ENCODE peak calls at places on chromosome 19, in ten cellular contexts. One of them, this sample, is unnamed.

GRCh38 chr19:17385878-17386611 is 8.0 kb downstream of the CCDC194 start:
- DNase-seq in fibroblast of the conjunctiva: no peak
- DNase-seq in stimulated activated CD8-positive, alpha-beta memory T cell treated with anti-CD3 and anti-CD28 coated beads, Interleukin-7, amount 100 ng/mL, for 4 hours: peak; percentile 45
- DNase-seq in activated gamma-delta T cell treated with anti-CD3 and anti-CD28 coated beads, Interleukin-2, amount 50 U/mL, for 16 hours: peak; percentile 38
- DNase-seq in HTR-8/SVneo: peak; percentile 66
- DNase-seq in activated CD4-positive, alpha-beta T cell treated with anti-CD3 and anti-CD28 coated beads for 48 hours: peak; percentile 80
- DNase-seq in putamen: no peak
- DNase-seq in SW480: no peak
- DNase-seq in astrocyte of the cerebellum: no peak
- DNase-seq in fibroblast of pulmonary artery: peak; percentile 69
- DNase-seq in this sample: peak; percentile 56

GRCh38 chr19:4722671-4723464 is 774 bp downstream of the DPP9 start:
- DNase-seq in stimulated activated CD8-positive, alpha-beta memory T cell treated with anti-CD3 and anti-CD28 coated beads, Interleukin-7, amount 100 ng/mL, for 4 hours: no peak
- DNase-seq in HTR-8/SVneo: no peak
- DNase-seq in SW480: no peak
- DNase-seq in activated gamma-delta T cell treated with anti-CD3 and anti-CD28 coated beads, Interleukin-2, amount 50 U/mL, for 16 hours: no peak
- DNase-seq in astrocyte of the cerebellum: no peak
- DNase-seq in fibroblast of pulmonary artery: peak; percentile 83
- DNase-seq in activated CD4-positive, alpha-beta T cell treated with anti-CD3 and anti-CD28 coated beads for 48 hours: peak; percentile 28
- DNase-seq in putamen: no peak
- DNase-seq in fibroblast of the conjunctiva: peak; percentile 46
- DNase-seq in this sample: peak; percentile 39

GRCh38 chr19:19966862-19967261 is 66.1 kb downstream of the ZNF93 start:
- DNase-seq in HTR-8/SVneo: no peak
- DNase-seq in fibroblast of the conjunctiva: no peak
- DNase-seq in putamen: no peak
- DNase-seq in astrocyte of the cerebellum: no peak
- DNase-seq in activated CD4-positive, alpha-beta T cell treated with anti-CD3 and anti-CD28 coated beads for 48 hours: no peak
- DNase-seq in stimulated activated CD8-positive, alpha-beta memory T cell treated with anti-CD3 and anti-CD28 coated beads, Interleukin-7, amount 100 ng/mL, for 4 hours: no peak
- DNase-seq in activated gamma-delta T cell treated with anti-CD3 and anti-CD28 coated beads, Interleukin-2, amount 50 U/mL, for 16 hours: no peak
- DNase-seq in SW480: no peak
- DNase-seq in fibroblast of pulmonary artery: no peak
- DNase-seq in this sample: no peak

GRCh38 chr19:45293682-45294081 is 29.0 kb downstream of the CKM start:
- DNase-seq in astrocyte of the cerebellum: no peak
- DNase-seq in activated gamma-delta T cell treated with anti-CD3 and anti-CD28 coated beads, Interleukin-2, amount 50 U/mL, for 16 hours: no peak
- DNase-seq in fibroblast of the conjunctiva: no peak
- DNase-seq in putamen: peak; percentile 78
- DNase-seq in HTR-8/SVneo: no peak
- DNase-seq in activated CD4-positive, alpha-beta T cell treated with anti-CD3 and anti-CD28 coated beads for 48 hours: peak; percentile 60
- DNase-seq in stimulated activated CD8-positive, alpha-beta memory T cell treated with anti-CD3 and anti-CD28 coated beads, Interleukin-7, amount 100 ng/mL, for 4 hours: no peak
- DNase-seq in fibroblast of pulmonary artery: no peak
- DNase-seq in SW480: no peak
- DNase-seq in this sample: no peak

GRCh38 chr19:5150902-5151741 is 182.2 kb downstream of the KDM4B start:
- DNase-seq in activated gamma-delta T cell treated with anti-CD3 and anti-CD28 coated beads, Interleukin-2, amount 50 U/mL, for 16 hours: no peak
- DNase-seq in activated CD4-positive, alpha-beta T cell treated with anti-CD3 and anti-CD28 coated beads for 48 hours: no peak
- DNase-seq in astrocyte of the cerebellum: no peak
- DNase-seq in fibroblast of the conjunctiva: no peak
- DNase-seq in putamen: no peak
- DNase-seq in HTR-8/SVneo: no peak
- DNase-seq in SW480: no peak
- DNase-seq in stimulated activated CD8-positive, alpha-beta memory T cell treated with anti-CD3 and anti-CD28 coated beads, Interleukin-7, amount 100 ng/mL, for 4 hours: no peak
- DNase-seq in fibroblast of pulmonary artery: no peak
- DNase-seq in this sample: no peak

GRCh38 chr19:8576273-8576993 is 809 bp downstream of the MYO1F start:
- DNase-seq in putamen: no peak
- DNase-seq in fibroblast of pulmonary artery: no peak
- DNase-seq in fibroblast of the conjunctiva: no peak
- DNase-seq in HTR-8/SVneo: no peak
- DNase-seq in activated gamma-delta T cell treated with anti-CD3 and anti-CD28 coated beads, Interleukin-2, amount 50 U/mL, for 16 hours: no peak
- DNase-seq in stimulated activated CD8-positive, alpha-beta memory T cell treated with anti-CD3 and anti-CD28 coated beads, Interleukin-7, amount 100 ng/mL, for 4 hours: no peak
- DNase-seq in SW480: no peak
- DNase-seq in activated CD4-positive, alpha-beta T cell treated with anti-CD3 and anti-CD28 coated beads for 48 hours: peak; percentile 24
- DNase-seq in astrocyte of the cerebellum: no peak
- DNase-seq in this sample: no peak

GRCh38 chr19:35955881-35956634 is 19.9 kb downstream of the LRFN3 start:
- DNase-seq in putamen: no peak
- DNase-seq in activated gamma-delta T cell treated with anti-CD3 and anti-CD28 coated beads, Interleukin-2, amount 50 U/mL, for 16 hours: no peak
- DNase-seq in stimulated activated CD8-positive, alpha-beta memory T cell treated with anti-CD3 and anti-CD28 coated beads, Interleukin-7, amount 100 ng/mL, for 4 hours: no peak
- DNase-seq in SW480: no peak
- DNase-seq in fibroblast of pulmonary artery: no peak
- DNase-seq in fibroblast of the conjunctiva: no peak
- DNase-seq in astrocyte of the cerebellum: no peak
- DNase-seq in HTR-8/SVneo: no peak
- DNase-seq in activated CD4-positive, alpha-beta T cell treated with anti-CD3 and anti-CD28 coated beads for 48 hours: no peak
- DNase-seq in this sample: no peak

GRCh38 chr19:39645800-39646411 is 9.8 kb upstream of the LGALS16 start:
- DNase-seq in astrocyte of the cerebellum: peak; percentile 8
- DNase-seq in activated CD4-positive, alpha-beta T cell treated with anti-CD3 and anti-CD28 coated beads for 48 hours: peak; percentile 28
- DNase-seq in SW480: no peak
- DNase-seq in fibroblast of pulmonary artery: peak; percentile 43
- DNase-seq in stimulated activated CD8-positive, alpha-beta memory T cell treated with anti-CD3 and anti-CD28 coated beads, Interleukin-7, amount 100 ng/mL, for 4 hours: no peak
- DNase-seq in putamen: no peak
- DNase-seq in activated gamma-delta T cell treated with anti-CD3 and anti-CD28 coated beads, Interleukin-2, amount 50 U/mL, for 16 hours: no peak
- DNase-seq in HTR-8/SVneo: peak; percentile 4
- DNase-seq in fibroblast of the conjunctiva: no peak
- DNase-seq in this sample: no peak

GRCh38 chr19:16001481-16002312 is 52.9 kb downstream of the OR10H4 start:
- DNase-seq in SW480: no peak
- DNase-seq in HTR-8/SVneo: peak; percentile 21
- DNase-seq in stimulated activated CD8-positive, alpha-beta memory T cell treated with anti-CD3 and anti-CD28 coated beads, Interleukin-7, amount 100 ng/mL, for 4 hours: no peak
- DNase-seq in fibroblast of pulmonary artery: peak; percentile 77
- DNase-seq in putamen: no peak
- DNase-seq in fibroblast of the conjunctiva: peak; percentile 64
- DNase-seq in astrocyte of the cerebellum: no peak
- DNase-seq in activated gamma-delta T cell treated with anti-CD3 and anti-CD28 coated beads, Interleukin-2, amount 50 U/mL, for 16 hours: peak; percentile 8
- DNase-seq in activated CD4-positive, alpha-beta T cell treated with anti-CD3 and anti-CD28 coated beads for 48 hours: peak; percentile 63
- DNase-seq in this sample: peak; percentile 1

GRCh38 chr19:41936416-41936850 is 8.2 kb upstream of the ERFL start:
- DNase-seq in putamen: no peak
- DNase-seq in fibroblast of the conjunctiva: no peak
- DNase-seq in HTR-8/SVneo: no peak
- DNase-seq in stimulated activated CD8-positive, alpha-beta memory T cell treated with anti-CD3 and anti-CD28 coated beads, Interleukin-7, amount 100 ng/mL, for 4 hours: peak; percentile 55
- DNase-seq in fibroblast of pulmonary artery: no peak
- DNase-seq in activated gamma-delta T cell treated with anti-CD3 and anti-CD28 coated beads, Interleukin-2, amount 50 U/mL, for 16 hours: peak; percentile 38
- DNase-seq in activated CD4-positive, alpha-beta T cell treated with anti-CD3 and anti-CD28 coated beads for 48 hours: peak; percentile 46
- DNase-seq in SW480: peak; percentile 50
- DNase-seq in astrocyte of the cerebellum: no peak
- DNase-seq in this sample: no peak

GRCh38 chr19:1265611-1266115 is 3.5 kb upstream of the CIRBP start:
- DNase-seq in activated CD4-positive, alpha-beta T cell treated with anti-CD3 and anti-CD28 coated beads for 48 hours: peak; percentile 58
- DNase-seq in putamen: no peak
- DNase-seq in activated gamma-delta T cell treated with anti-CD3 and anti-CD28 coated beads, Interleukin-2, amount 50 U/mL, for 16 hours: no peak
- DNase-seq in fibroblast of the conjunctiva: no peak
- DNase-seq in stimulated activated CD8-positive, alpha-beta memory T cell treated with anti-CD3 and anti-CD28 coated beads, Interleukin-7, amount 100 ng/mL, for 4 hours: peak; percentile 56
- DNase-seq in HTR-8/SVneo: no peak
- DNase-seq in fibroblast of pulmonary artery: peak; percentile 66
- DNase-seq in astrocyte of the cerebellum: no peak
- DNase-seq in SW480: peak; percentile 75
- DNase-seq in this sample: no peak

GRCh38 chr19:45215391-45216191 is 29.6 kb downstream of the EXOC3L2 start:
- DNase-seq in fibroblast of pulmonary artery: no peak
- DNase-seq in SW480: peak; percentile 43
- DNase-seq in stimulated activated CD8-positive, alpha-beta memory T cell treated with anti-CD3 and anti-CD28 coated beads, Interleukin-7, amount 100 ng/mL, for 4 hours: no peak
- DNase-seq in astrocyte of the cerebellum: no peak
- DNase-seq in activated gamma-delta T cell treated with anti-CD3 and anti-CD28 coated beads, Interleukin-2, amount 50 U/mL, for 16 hours: no peak
- DNase-seq in fibroblast of the conjunctiva: no peak
- DNase-seq in activated CD4-positive, alpha-beta T cell treated with anti-CD3 and anti-CD28 coated beads for 48 hours: no peak
- DNase-seq in putamen: no peak
- DNase-seq in HTR-8/SVneo: no peak
- DNase-seq in this sample: no peak

GRCh38 chr19:47376589-47377144 is 27.6 kb downstream of the DHX34 start:
- DNase-seq in SW480: no peak
- DNase-seq in astrocyte of the cerebellum: no peak
- DNase-seq in activated CD4-positive, alpha-beta T cell treated with anti-CD3 and anti-CD28 coated beads for 48 hours: no peak
- DNase-seq in fibroblast of pulmonary artery: no peak
- DNase-seq in stimulated activated CD8-positive, alpha-beta memory T cell treated with anti-CD3 and anti-CD28 coated beads, Interleukin-7, amount 100 ng/mL, for 4 hours: no peak
- DNase-seq in putamen: no peak
- DNase-seq in activated gamma-delta T cell treated with anti-CD3 and anti-CD28 coated beads, Interleukin-2, amount 50 U/mL, for 16 hours: no peak
- DNase-seq in HTR-8/SVneo: no peak
- DNase-seq in fibroblast of the conjunctiva: no peak
- DNase-seq in this sample: no peak

GRCh38 chr19:18023596-18024212 is 15.7 kb downstream of the ARRDC2 start:
- DNase-seq in putamen: no peak
- DNase-seq in fibroblast of pulmonary artery: peak; percentile 84
- DNase-seq in HTR-8/SVneo: no peak
- DNase-seq in activated gamma-delta T cell treated with anti-CD3 and anti-CD28 coated beads, Interleukin-2, amount 50 U/mL, for 16 hours: no peak
- DNase-seq in fibroblast of the conjunctiva: no peak
- DNase-seq in activated CD4-positive, alpha-beta T cell treated with anti-CD3 and anti-CD28 coated beads for 48 hours: peak; percentile 55
- DNase-seq in stimulated activated CD8-positive, alpha-beta memory T cell treated with anti-CD3 and anti-CD28 coated beads, Interleukin-7, amount 100 ng/mL, for 4 hours: peak; percentile 46
- DNase-seq in astrocyte of the cerebellum: no peak
- DNase-seq in SW480: no peak
- DNase-seq in this sample: peak; percentile 91

GRCh38 chr19:39093761-39094160 is 9.6 kb downstream of the ACP7 start:
- DNase-seq in activated CD4-positive, alpha-beta T cell treated with anti-CD3 and anti-CD28 coated beads for 48 hours: no peak
- DNase-seq in fibroblast of the conjunctiva: no peak
- DNase-seq in activated gamma-delta T cell treated with anti-CD3 and anti-CD28 coated beads, Interleukin-2, amount 50 U/mL, for 16 hours: no peak
- DNase-seq in SW480: no peak
- DNase-seq in astrocyte of the cerebellum: no peak
- DNase-seq in putamen: no peak
- DNase-seq in fibroblast of pulmonary artery: peak; percentile 90
- DNase-seq in stimulated activated CD8-positive, alpha-beta memory T cell treated with anti-CD3 and anti-CD28 coated beads, Interleukin-7, amount 100 ng/mL, for 4 hours: no peak
- DNase-seq in HTR-8/SVneo: no peak
- DNase-seq in this sample: no peak

GRCh38 chr19:39349326-39349725 is 7.1 kb downstream of the SAMD4B start:
- DNase-seq in fibroblast of the conjunctiva: no peak
- DNase-seq in fibroblast of pulmonary artery: no peak
- DNase-seq in SW480: no peak
- DNase-seq in stimulated activated CD8-positive, alpha-beta memory T cell treated with anti-CD3 and anti-CD28 coated beads, Interleukin-7, amount 100 ng/mL, for 4 hours: no peak
- DNase-seq in activated CD4-positive, alpha-beta T cell treated with anti-CD3 and anti-CD28 coated beads for 48 hours: no peak
- DNase-seq in activated gamma-delta T cell treated with anti-CD3 and anti-CD28 coated beads, Interleukin-2, amount 50 U/mL, for 16 hours: no peak
- DNase-seq in putamen: no peak
- DNase-seq in astrocyte of the cerebellum: no peak
- DNase-seq in HTR-8/SVneo: no peak
- DNase-seq in this sample: no peak

GRCh38 chr19:2969104-2969504 is 8.3 kb upstream of the TLE6 start:
- DNase-seq in fibroblast of pulmonary artery: peak; percentile 80
- DNase-seq in SW480: no peak
- DNase-seq in activated CD4-positive, alpha-beta T cell treated with anti-CD3 and anti-CD28 coated beads for 48 hours: no peak
- DNase-seq in HTR-8/SVneo: no peak
- DNase-seq in activated gamma-delta T cell treated with anti-CD3 and anti-CD28 coated beads, Interleukin-2, amount 50 U/mL, for 16 hours: no peak
- DNase-seq in stimulated activated CD8-positive, alpha-beta memory T cell treated with anti-CD3 and anti-CD28 coated beads, Interleukin-7, amount 100 ng/mL, for 4 hours: no peak
- DNase-seq in fibroblast of the conjunctiva: no peak
- DNase-seq in putamen: no peak
- DNase-seq in astrocyte of the cerebellum: no peak
- DNase-seq in this sample: no peak

GRCh38 chr19:43700368-43701015 is 15.4 kb upstream of the IRGC start:
- DNase-seq in activated CD4-positive, alpha-beta T cell treated with anti-CD3 and anti-CD28 coated beads for 48 hours: peak; percentile 45
- DNase-seq in stimulated activated CD8-positive, alpha-beta memory T cell treated with anti-CD3 and anti-CD28 coated beads, Interleukin-7, amount 100 ng/mL, for 4 hours: no peak
- DNase-seq in fibroblast of the conjunctiva: peak; percentile 77
- DNase-seq in astrocyte of the cerebellum: peak; percentile 66
- DNase-seq in HTR-8/SVneo: peak; percentile 36
- DNase-seq in fibroblast of pulmonary artery: peak; percentile 76
- DNase-seq in SW480: no peak
- DNase-seq in putamen: no peak
- DNase-seq in activated gamma-delta T cell treated with anti-CD3 and anti-CD28 coated beads, Interleukin-2, amount 50 U/mL, for 16 hours: no peak
- DNase-seq in this sample: no peak

GRCh38 chr19:30311911-30312310 is 60.3 kb upstream of the ZNF536 start:
- DNase-seq in activated gamma-delta T cell treated with anti-CD3 and anti-CD28 coated beads, Interleukin-2, amount 50 U/mL, for 16 hours: no peak
- DNase-seq in fibroblast of pulmonary artery: no peak
- DNase-seq in SW480: no peak
- DNase-seq in stimulated activated CD8-positive, alpha-beta memory T cell treated with anti-CD3 and anti-CD28 coated beads, Interleukin-7, amount 100 ng/mL, for 4 hours: no peak
- DNase-seq in fibroblast of the conjunctiva: no peak
- DNase-seq in putamen: no peak
- DNase-seq in astrocyte of the cerebellum: no peak
- DNase-seq in HTR-8/SVneo: no peak
- DNase-seq in activated CD4-positive, alpha-beta T cell treated with anti-CD3 and anti-CD28 coated beads for 48 hours: no peak
- DNase-seq in this sample: no peak

GRCh38 chr19:2569596-2570465 is 93.9 kb downstream of the GADD45B start:
- DNase-seq in fibroblast of pulmonary artery: no peak
- DNase-seq in astrocyte of the cerebellum: no peak
- DNase-seq in fibroblast of the conjunctiva: no peak
- DNase-seq in activated gamma-delta T cell treated with anti-CD3 and anti-CD28 coated beads, Interleukin-2, amount 50 U/mL, for 16 hours: no peak
- DNase-seq in HTR-8/SVneo: no peak
- DNase-seq in activated CD4-positive, alpha-beta T cell treated with anti-CD3 and anti-CD28 coated beads for 48 hours: no peak
- DNase-seq in stimulated activated CD8-positive, alpha-beta memory T cell treated with anti-CD3 and anti-CD28 coated beads, Interleukin-7, amount 100 ng/mL, for 4 hours: no peak
- DNase-seq in SW480: no peak
- DNase-seq in putamen: no peak
- DNase-seq in this sample: no peak

GRCh38 chr19:3053780-3054179 is 8.5 kb downstream of the TLE5 start:
- DNase-seq in putamen: no peak
- DNase-seq in HTR-8/SVneo: no peak
- DNase-seq in activated CD4-positive, alpha-beta T cell treated with anti-CD3 and anti-CD28 coated beads for 48 hours: no peak
- DNase-seq in stimulated activated CD8-positive, alpha-beta memory T cell treated with anti-CD3 and anti-CD28 coated beads, Interleukin-7, amount 100 ng/mL, for 4 hours: no peak
- DNase-seq in astrocyte of the cerebellum: no peak
- DNase-seq in activated gamma-delta T cell treated with anti-CD3 and anti-CD28 coated beads, Interleukin-2, amount 50 U/mL, for 16 hours: no peak
- DNase-seq in fibroblast of pulmonary artery: no peak
- DNase-seq in fibroblast of the conjunctiva: no peak
- DNase-seq in SW480: no peak
- DNase-seq in this sample: no peak

GRCh38 chr19:17718988-17719711 is at the start of gene MAP1S:
- DNase-seq in activated gamma-delta T cell treated with anti-CD3 and anti-CD28 coated beads, Interleukin-2, amount 50 U/mL, for 16 hours: peak; percentile 39
- DNase-seq in activated CD4-positive, alpha-beta T cell treated with anti-CD3 and anti-CD28 coated beads for 48 hours: peak; percentile 78
- DNase-seq in astrocyte of the cerebellum: no peak
- DNase-seq in fibroblast of pulmonary artery: peak; percentile 55
- DNase-seq in stimulated activated CD8-positive, alpha-beta memory T cell treated with anti-CD3 and anti-CD28 coated beads, Interleukin-7, amount 100 ng/mL, for 4 hours: peak; percentile 62
- DNase-seq in HTR-8/SVneo: peak; percentile 77
- DNase-seq in SW480: peak; percentile 56
- DNase-seq in putamen: peak; percentile 62
- DNase-seq in fibroblast of the conjunctiva: no peak
- DNase-seq in this sample: peak; percentile 61

GRCh38 chr19:32172761-32173160 is 172.6 kb upstream of the ZNF507 start:
- DNase-seq in putamen: no peak
- DNase-seq in HTR-8/SVneo: no peak
- DNase-seq in activated gamma-delta T cell treated with anti-CD3 and anti-CD28 coated beads, Interleukin-2, amount 50 U/mL, for 16 hours: no peak
- DNase-seq in stimulated activated CD8-positive, alpha-beta memory T cell treated with anti-CD3 and anti-CD28 coated beads, Interleukin-7, amount 100 ng/mL, for 4 hours: no peak
- DNase-seq in fibroblast of the conjunctiva: no peak
- DNase-seq in astrocyte of the cerebellum: no peak
- DNase-seq in fibroblast of pulmonary artery: no peak
- DNase-seq in SW480: no peak
- DNase-seq in activated CD4-positive, alpha-beta T cell treated with anti-CD3 and anti-CD28 coated beads for 48 hours: no peak
- DNase-seq in this sample: no peak